ENCODE peak calls at places on chromosomes 11 and 22, in six cellular contexts. Y, P, Z, X, B and D are unnamed samples.

GRCh38 chr11:126703661-126704060 is 296.9 kb downstream of the KIRREL3 start:
- DNase-seq in Y (no peak), P (no peak), Z (no peak), X (no peak), B (no peak), D (no peak)

GRCh38 chr11:31959711-31960110 is 131.2 kb upstream of the RCN1 start:
- DNase-seq in Y (no peak), P (no peak), Z (no peak), X (no peak), B (no peak), D (no peak)

GRCh38 chr11:83350187-83350586 is 64.0 kb upstream of the CCDC90B start:
- DNase-seq in Y (no peak), P (no peak), Z (no peak), X (no peak), B (no peak), D (no peak)

GRCh38 chr11:95762513-95762912 is 27.1 kb downstream of the FAM76B start:
- DNase-seq in Y (no peak), P (no peak), Z (no peak), X (peak; percentile 11), B (no peak), D (no peak)

GRCh38 chr11:64877390-64878222 is 815 bp downstream of the EHD1 start:
- DNase-seq in Y (peak; percentile 47), P (peak; percentile 40), Z (no peak), X (no peak), B (no peak), D (no peak)

GRCh38 chr11:114447892-114448291 is 8.6 kb downstream of the REXO2 start:
- DNase-seq in Y (no peak), P (no peak), Z (no peak), X (no peak), B (no peak), D (no peak)

GRCh38 chr11:128961645-128962044 is 19.0 kb upstream of the TP53AIP1 start:
- DNase-seq in Y (no peak), P (no peak), Z (no peak), X (no peak), B (no peak), D (no peak)

GRCh38 chr22:40036591-40037225 is 42.0 kb downstream of the FAM83F start:
- DNase-seq in Y (peak; percentile 28), P (peak; percentile 68), Z (peak; percentile 77), X (peak; percentile 49), B (no peak), D (no peak)

GRCh38 chr11:86288776-86289507 is 13.1 kb upstream of the HIKESHI start:
- DNase-seq in Y (no peak), P (no peak), Z (peak; percentile 54), X (peak; percentile 6), B (no peak), D (no peak)

GRCh38 chr11:67468056-67468455 is 995 bp downstream of the TMEM134 start:
- DNase-seq in Y (peak; percentile 58), P (peak; percentile 80), Z (no peak), X (no peak), B (no peak), D (no peak)

GRCh38 chr11:22674470-22675426 is 8.3 kb downstream of the GAS2 start:
- DNase-seq in Y (no peak), P (no peak), Z (no peak), X (no peak), B (no peak), D (no peak)

GRCh38 chr11:74055938-74056337 is 47.1 kb upstream of the UCP3 start:
- DNase-seq in Y (no peak), P (no peak), Z (no peak), X (peak; percentile 85), B (no peak), D (no peak)

GRCh38 chr22:27153386-27153785 is 496.0 kb downstream of the MIAT start:
- DNase-seq in Y (no peak), P (no peak), Z (no peak), X (peak; percentile 60), B (no peak), D (no peak)

DNA sequence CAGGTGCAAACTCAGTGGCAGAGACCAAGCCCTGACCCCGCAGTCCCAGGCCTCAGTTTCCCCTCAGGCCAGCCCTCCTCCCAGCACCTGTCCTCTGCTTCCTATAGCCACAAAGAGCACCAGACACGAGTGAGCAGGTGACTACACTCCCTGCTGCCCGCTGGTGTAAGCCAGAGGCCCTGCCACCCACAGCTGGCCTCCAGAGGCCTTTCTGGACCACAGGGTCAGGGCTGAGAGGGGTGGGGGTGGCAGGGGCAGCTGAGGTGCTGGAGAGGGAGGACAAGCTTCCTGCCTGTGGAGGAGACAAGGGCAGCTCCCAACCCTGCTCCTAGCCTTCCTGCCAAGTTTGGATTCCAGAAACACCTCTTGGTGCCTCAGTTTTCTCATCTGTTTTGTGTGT is 31.3 kb upstream of the WNT7B start:
- DNase-seq in Y (no peak), P (no peak), Z (no peak), X (no peak), B (no peak), D (no peak)
- H3K4me3 ChIP-seq in Y (no peak overlapping the region), P (no peak overlapping the region), Z (no peak overlapping the region), X (no peak overlapping the region), B (peak overlapping the region; percentile 54), D (peak overlapping the region; percentile 23)

GRCh38 chr11:18151581-18151980 is 19.2 kb downstream of the MRGPRX3 start:
- DNase-seq in Y (no peak), P (no peak), Z (no peak), X (no peak), B (no peak), D (no peak)
- H3K27me3 ChIP-seq in Y (no peaks in the 10 kb centered on the region), P (no peaks in the 10 kb centered on the region), Z (peaks cover 27% of the 10 kb centered on the region), X (no peaks in the 10 kb centered on the region), B (no peaks in the 10 kb centered on the region), D (no peaks in the 10 kb centered on the region)

GRCh38 chr22:17475318-17476212 is 87.7 kb upstream of the SLC25A18 start:
- DNase-seq in Y (no peak), P (no peak), Z (no peak), X (no peak), B (no peak), D (no peak)
- H3K27ac ChIP-seq in Y (no peak overlapping the region), P (no peak overlapping the region), Z (no peak overlapping the region), X (no peak overlapping the region), B (no peak overlapping the region), D (no peak overlapping the region)

DNA sequence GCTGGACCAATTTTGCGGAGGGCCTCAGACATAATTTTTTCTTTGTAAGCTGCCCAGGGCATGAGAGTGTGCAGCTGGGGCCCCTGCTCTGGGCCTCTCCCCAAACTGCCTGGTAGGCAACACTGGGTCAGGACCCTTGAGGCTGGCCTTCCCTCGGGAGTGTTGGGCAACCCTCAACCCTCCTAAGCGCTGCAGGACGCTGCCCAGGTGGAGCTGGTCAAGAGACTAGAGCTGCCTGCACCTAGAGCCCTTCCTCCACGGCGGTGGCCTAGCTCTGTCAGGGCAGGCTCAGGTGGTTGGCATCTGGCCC is 505 bp upstream of the TMEM132A start:
- DNase-seq in Y (no peak), P (no peak), Z (no peak), X (no peak), B (no peak), D (no peak)
- H3K4me3 ChIP-seq in Y (no peak overlapping the region), P (no peak overlapping the region), Z (no peak overlapping the region), X (no peak overlapping the region), B (peak overlapping the region; percentile 81), D (peak overlapping the region; percentile 77)

GRCh38 chr22:48439560-48440135 is 1388.0 kb downstream of the BRD1 start:
- DNase-seq in Y (no peak), P (no peak), Z (no peak), X (no peak), B (no peak), D (no peak)
- H3K27me3 ChIP-seq in Y (no peaks in the 10 kb centered on the region), P (no peaks in the 10 kb centered on the region), Z (no peaks in the 10 kb centered on the region), X (no peaks in the 10 kb centered on the region), B (no peaks in the 10 kb centered on the region), D (no peaks in the 10 kb centered on the region)

DNA sequence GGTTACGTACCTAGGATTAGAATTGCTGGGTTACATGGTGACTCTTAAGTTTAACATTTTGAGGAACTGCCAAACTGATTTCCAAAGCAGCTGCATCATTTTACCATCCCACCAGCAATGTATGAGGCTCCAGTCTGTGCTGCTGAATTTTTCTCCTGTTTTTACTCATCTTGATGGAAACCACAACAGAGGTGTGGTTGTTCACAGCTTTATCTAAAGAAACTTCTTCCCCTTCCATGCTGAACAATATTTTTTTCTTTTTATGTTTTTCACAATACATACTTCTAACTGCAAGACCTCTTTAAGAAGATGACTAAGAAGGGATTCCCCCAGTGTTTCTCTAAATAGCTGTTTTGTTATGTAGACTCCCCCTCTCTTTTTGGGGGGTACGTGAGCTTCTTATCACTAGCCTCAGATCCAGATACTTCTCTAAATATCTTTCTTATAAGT is 24.0 kb downstream of the TCP11L1 start:
- DNase-seq in Y (no peak), P (no peak), Z (peak; percentile 32), X (peak; percentile 20), B (no peak), D (no peak)
- H3K27ac ChIP-seq in Y (no peak overlapping the region), P (peak overlapping the region; percentile 75), Z (no peak overlapping the region), X (no peak overlapping the region), B (no peak overlapping the region), D (no peak overlapping the region)